ENCODE peak calls at places on chromosomes 7 and 10, in ten cellular contexts. K is lung; I is effector memory CD4-positive, alpha-beta T cell; T is brain microvascular endothelial cell; J is cardiac muscle cell; M is PC-9; Z is foreskin keratinocyte; X is Panc1; E is HCT116; O is K562. S is an unnamed sample.

GRCh38 chr7:1974714-1975113 is 258.0 kb downstream of the MAD1L1 start:
- DNase-seq in K (no peak), I (no peak), T (no peak), J (no peak), M (no peak), Z (no peak), X (no peak), E (no peak), O (no peak), S (no peak)

GRCh38 chr10:124596914-124597676 is 135.5 kb downstream of the LHPP start:
- DNase-seq in K (no peak), I (no peak), T (no peak), J (no peak), M (no peak), Z (no peak), X (no peak), E (no peak), O (no peak), S (no peak)

GRCh38 chr7:6262206-6262605 is 10.2 kb downstream of the CYTH3 start:
- DNase-seq in K (no peak), I (no peak), T (no peak), J (no peak), M (no peak), Z (no peak), X (no peak), E (no peak), O (no peak), S (no peak)

GRCh38 chr7:107972075-107972482 is 30.9 kb downstream of the LAMB1 start:
- DNase-seq in K (peak; percentile 36), I (no peak), T (no peak), J (peak; percentile 99), M (no peak), Z (peak; percentile 25), X (no peak), E (no peak), O (peak; percentile 72), S (no peak)

GRCh38 chr7:1289681-1290261 is 57.1 kb downstream of the UNCX start:
- DNase-seq in K (no peak), I (no peak), T (no peak), J (no peak), M (no peak), Z (peak; percentile 3), X (no peak), E (no peak), O (no peak), S (no peak)

GRCh38 chr7:130008941-130009847 is 42.0 kb downstream of the ZC3HC1 start:
- DNase-seq in K (peak; percentile 58), I (no peak), T (peak; percentile 15), J (peak; percentile 14), M (peak; percentile 98), Z (peak; percentile 97), X (peak; percentile 38), E (peak; percentile 91), O (no peak), S (peak; percentile 96)

GRCh38 chr10:21293518-21294356 is 231.7 kb downstream of the SKIDA1 start:
- DNase-seq in K (no peak), I (no peak), T (no peak), J (peak; percentile 47), M (no peak), Z (no peak), X (no peak), E (no peak), O (no peak), S (no peak)

GRCh38 chr10:107436568-107436967 is 272.1 kb upstream of the SORCS1 start:
- DNase-seq in K (no peak), I (no peak), T (no peak), J (no peak), M (no peak), Z (no peak), X (no peak), E (no peak), O (no peak), S (no peak)

GRCh38 chr10:52525761-52526160 is 211.7 kb downstream of the DKK1 start:
- DNase-seq in K (no peak), I (no peak), T (peak; percentile 69), J (no peak), M (peak; percentile 20), Z (peak; percentile 73), X (no peak), E (no peak), O (no peak), S (no peak)

GRCh38 chr7:117728858-117729257 is 144.4 kb downstream of the CTTNBP2 start:
- DNase-seq in K (no peak), I (no peak), T (no peak), J (no peak), M (no peak), Z (no peak), X (no peak), E (no peak), O (no peak), S (no peak)

GRCh38 chr7:112986256-112987031 is 100.2 kb downstream of the GPR85 start:
- DNase-seq in K (no peak), I (no peak), T (peak; percentile 33), J (peak; percentile 61), M (no peak), Z (peak; percentile 68), X (no peak), E (no peak), O (no peak), S (no peak)

GRCh38 chr7:116142374-116142773 is 68.0 kb upstream of the TES start:
- DNase-seq in K (no peak), I (no peak), T (no peak), J (no peak), M (no peak), Z (no peak), X (no peak), E (no peak), O (no peak), S (no peak)

GRCh38 chr10:90047243-90047729 is 345.9 kb downstream of the KIF20B start:
- DNase-seq in K (no peak), I (no peak), T (no peak), J (no peak), M (no peak), Z (no peak), X (no peak), E (peak; percentile 13), O (no peak), S (no peak)

GRCh38 chr10:24826022-24826421 is 102.3 kb upstream of the ARHGAP21 start:
- DNase-seq in K (no peak), I (no peak), T (peak; percentile 53), J (peak; percentile 86), M (no peak), Z (peak; percentile 81), X (no peak), E (no peak), O (no peak), S (peak; percentile 33)

DNA sequence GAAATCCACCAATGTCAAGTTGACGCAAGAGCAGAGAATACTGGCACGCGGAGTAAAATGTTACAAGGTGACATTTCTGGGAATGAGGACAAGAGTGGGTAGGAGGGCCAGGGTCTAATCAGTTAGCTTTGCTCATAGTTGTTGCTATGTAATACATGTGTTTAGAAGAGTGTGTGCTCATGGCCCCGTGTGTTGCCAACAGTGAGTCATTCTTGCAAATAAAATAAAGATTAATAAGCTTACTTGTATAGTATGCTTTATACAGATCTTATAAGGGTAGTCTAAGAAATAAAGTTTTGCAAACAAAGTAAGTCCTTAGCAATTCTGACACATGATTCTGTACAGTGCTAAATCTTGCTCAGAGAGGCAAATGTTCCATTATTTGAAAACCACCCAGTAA is 64.5 kb downstream of the DNMBP start:
- DNase-seq in K (peak; percentile 38), I (no peak), T (peak; percentile 85), J (peak; percentile 94), M (no peak), Z (peak; percentile 56), X (no peak), E (no peak), O (no peak), S (peak; percentile 20)
- H3K27ac ChIP-seq in K (peak overlapping the region; percentile 21), I (no peak overlapping the region), T (peak overlapping the region; percentile 26), J (no peak overlapping the region), M (no peak overlapping the region), Z (peak overlapping the region; percentile 32), X (peak overlapping the region; percentile 25), E (no peak overlapping the region), O (no peak overlapping the region), S (peak overlapping the region; percentile 1)

GRCh38 chr10:116067825-116068224 is 205.2 kb downstream of the GFRA1 start:
- DNase-seq in K (no peak), I (no peak), T (no peak), J (no peak), M (no peak), Z (no peak), X (no peak), E (no peak), O (no peak), S (no peak)
- H3K27ac ChIP-seq in K (no peak overlapping the region), I (no peak overlapping the region), T (no peak overlapping the region), J (no peak overlapping the region), M (no peak overlapping the region), Z (no peak overlapping the region), X (no peak overlapping the region), E (no peak overlapping the region), O (no peak overlapping the region), S (no peak overlapping the region)

GRCh38 chr7:70739646-70740045 is 392.3 kb upstream of the GALNT17 start:
- DNase-seq in K (no peak), I (no peak), T (no peak), J (no peak), M (no peak), Z (no peak), X (no peak), E (no peak), O (no peak), S (no peak)

GRCh38 chr7:70736715-70737460 is 395.1 kb upstream of the GALNT17 start:
- DNase-seq in K (no peak), I (no peak), T (peak; percentile 56), J (peak; percentile 82), M (no peak), Z (peak; percentile 82), X (no peak), E (no peak), O (no peak), S (no peak)

GRCh38 chr7:70738486-70738885 is 393.5 kb upstream of the GALNT17 start:
- DNase-seq in K (no peak), I (no peak), T (no peak), J (no peak), M (no peak), Z (no peak), X (no peak), E (no peak), O (no peak), S (no peak)

GRCh38 chr7:70735313-70735712 is 396.6 kb upstream of the GALNT17 start:
- DNase-seq in K (no peak), I (no peak), T (no peak), J (no peak), M (no peak), Z (no peak), X (no peak), E (no peak), O (no peak), S (no peak)

GRCh38 chr7:70738080-70738479 is 393.9 kb upstream of the GALNT17 start:
- DNase-seq in K (peak; percentile 83), I (no peak), T (peak; percentile 6), J (peak; percentile 32), M (no peak), Z (peak; percentile 87), X (no peak), E (no peak), O (no peak), S (peak; percentile 83)
- H3K27ac ChIP-seq in K (no peak overlapping the region), I (no peak overlapping the region), T (no peak overlapping the region), J (no peak overlapping the region), M (no peak overlapping the region), Z (no peak overlapping the region), X (no peak overlapping the region), E (no peak overlapping the region), O (no peak overlapping the region), S (peak overlapping the region; percentile 44)

DNA sequence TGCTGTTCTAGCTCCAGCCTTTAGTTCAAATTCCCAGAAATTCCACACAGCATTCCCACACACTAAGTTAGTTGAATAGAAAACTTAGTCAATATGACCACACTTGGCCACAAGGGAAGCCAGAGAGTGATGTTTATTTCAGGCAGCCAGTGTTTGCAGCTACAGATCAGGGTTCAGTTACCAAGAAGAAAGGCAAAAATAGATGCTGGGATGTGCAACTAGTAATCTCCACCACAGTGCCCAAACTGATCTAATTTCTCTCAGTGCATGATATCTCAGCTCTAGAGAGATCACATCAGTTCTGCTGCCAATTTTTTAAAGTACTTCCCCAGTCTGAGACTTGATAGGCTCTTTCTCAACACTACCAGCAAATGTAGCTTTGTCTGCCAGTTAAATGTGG is 17.6 kb downstream of the SLF2 start:
- DNase-seq in K (no peak), I (no peak), T (no peak), J (no peak), M (no peak), Z (no peak), X (no peak), E (no peak), O (no peak), S (no peak)
- H3K27ac ChIP-seq in K (no peak overlapping the region), I (no peak overlapping the region), T (no peak overlapping the region), J (peak overlapping the region; percentile 94), M (no peak overlapping the region), Z (no peak overlapping the region), X (no peak overlapping the region), E (no peak overlapping the region), O (no peak overlapping the region), S (no peak overlapping the region)